ENCODE peak calls at places on chromosomes 13 and 19, in nine cellular contexts. D is neural crest cell; O is DMS53; Y is HFF-Myc; U is SK-N-DZ; Q is stimulated activated effector memory CD8-positive, alpha-beta T cell treated with anti-CD3 and anti-CD28 coated beads, Interleukin-12 subunit alpha, Interleukin-12 subunit beta, amount 100 ng/mL, for 72 hours; V is NCI-H2107; K is iris pigment epithelial cell; N is activated naive CD8-positive, alpha-beta T cell treated with anti-CD3 and anti-CD28 coated beads, Interleukin-2, amount 50 U/mL, for 24 hours. T is an unnamed sample.

GRCh38 chr13:98509271-98510155 is 67.4 kb downstream of the STK24 start:
- DNase-seq in D (no peak), K (peak), Y (peak), Q (no peak), V (no peak), O (no peak), U (no peak), N (peak), T (peak)

GRCh38 chr19:29666634-29667389 is 1.6 kb downstream of the PLEKHF1 start:
- DNase-seq in Y (no peak), N (peak), D (no peak), Q (no peak), O (no peak), V (no peak), K (peak), U (no peak), T (peak)

GRCh38 chr19:29878973-29879654 is 62.9 kb upstream of the URI1 start:
- DNase-seq in Y (no peak), V (no peak), U (peak), D (no peak), O (peak), K (peak), N (no peak), Q (no peak), T (peak)

GRCh38 chr13:106318941-106319411 is 216.5 kb downstream of the EFNB2 start:
- DNase-seq in Y (peak), N (no peak), K (peak), U (no peak), O (no peak), D (no peak), Q (no peak), V (no peak), T (no peak)

GRCh38 chr19:42634409-42635232 is 39.9 kb upstream of the CEACAM8 start:
- DNase-seq in U (no peak), Q (peak), O (peak), Y (no peak), N (peak), V (no peak), D (no peak), K (peak), T (no peak)

GRCh38 chr13:26412961-26413716 is 144.3 kb upstream of the WASF3 start:
- DNase-seq in U (no peak), N (no peak), Q (no peak), V (no peak), O (no peak), K (no peak), Y (no peak), D (no peak), T (no peak)

GRCh38 chr13:102830646-102831045 is 15.2 kb upstream of the ERCC5 start:
- DNase-seq in U (no peak), Q (no peak), K (peak), O (peak), Y (no peak), V (no peak), N (no peak), D (no peak), T (no peak)

GRCh38 chr19:5403968-5404640 is 51.1 kb upstream of the ZNRF4 start:
- DNase-seq in O (peak), Q (peak), K (peak), N (peak), Y (peak), U (no peak), D (peak), V (no peak), T (peak)

GRCh38 chr19:3025516-3025890 is 3.6 kb downstream of the TLE2 start:
- DNase-seq in U (no peak), N (no peak), V (no peak), Y (no peak), O (no peak), Q (no peak), K (no peak), D (no peak), T (no peak)

T was measured in lower leg skin.